ENCODE peak calls at places on chromosomes 5 and 9, in eight cellular contexts. Q is A549, N is GM13976, W is cardiac fibroblast, P is AG04449, D is left ventricle myocardium inferior, X is pancreas, J is nephron progenitor cell. E is an unnamed sample.

GRCh38 chr5:167653645-167654106 is 637.8 kb upstream of the WWC1 start:
- DNase-seq in Q (peak; percentile 69), N (no peak), W (peak; percentile 69), P (no peak), D (no peak), X (no peak), J (no peak), E (no peak)

GRCh38 chr5:77947051-77947428 is 170.9 kb upstream of the TBCA start:
- DNase-seq in Q (no peak), N (no peak), W (no peak), P (no peak), D (no peak), X (no peak), J (no peak), E (no peak)

GRCh38 chr5:135944967-135945560 is 9.7 kb downstream of the LECT2 start:
- DNase-seq in Q (peak; percentile 89), N (peak; percentile 55), W (peak; percentile 94), P (peak; percentile 56), D (no peak), X (no peak), J (peak; percentile 50), E (peak; percentile 21)

GRCh38 chr9:121887553-121888437 is 205.3 kb downstream of the TTLL11 start:
- DNase-seq in Q (no peak), N (no peak), W (no peak), P (no peak), D (no peak), X (no peak), J (no peak), E (no peak)

GRCh38 chr5:107439832-107440231 is 230.9 kb downstream of the EFNA5 start:
- DNase-seq in Q (no peak), N (no peak), W (no peak), P (no peak), D (no peak), X (no peak), J (no peak), E (no peak)

GRCh38 chr5:102241809-102242421 is 54.2 kb downstream of the SLCO4C1 start:
- DNase-seq in Q (no peak), N (no peak), W (no peak), P (no peak), D (no peak), X (no peak), J (no peak), E (no peak)

GRCh38 chr5:7393921-7394799 is 1.8 kb upstream of the ADCY2 start:
- DNase-seq in Q (no peak), N (no peak), W (no peak), P (no peak), D (no peak), X (no peak), J (no peak), E (no peak)

GRCh38 chr9:35026671-35027070 is 37.1 kb downstream of the DNAJB5 start:
- DNase-seq in Q (no peak), N (no peak), W (no peak), P (no peak), D (no peak), X (no peak), J (no peak), E (no peak)

GRCh38 chr5:144390133-144390532 is 219.5 kb downstream of the KCTD16 start:
- DNase-seq in Q (peak; percentile 9), N (no peak), W (peak; percentile 18), P (no peak), D (no peak), X (no peak), J (no peak), E (no peak)

GRCh38 chr9:90466481-90466880 is 176.1 kb downstream of the DIRAS2 start:
- DNase-seq in Q (no peak), N (no peak), W (no peak), P (no peak), D (no peak), X (no peak), J (no peak), E (no peak)

GRCh38 chr9:126294331-126295081 is 32.1 kb upstream of the MVB12B start:
- DNase-seq in Q (no peak), N (no peak), W (no peak), P (no peak), D (no peak), X (no peak), J (peak; percentile 39), E (no peak)

GRCh38 chr5:121745407-121745806 is 106.3 kb upstream of the FTMT start:
- DNase-seq in Q (no peak), N (no peak), W (no peak), P (no peak), D (no peak), X (no peak), J (no peak), E (no peak)

GRCh38 chr9:91768507-91768906 is 181.5 kb downstream of the ROR2 start:
- DNase-seq in Q (no peak), N (no peak), W (no peak), P (no peak), D (no peak), X (no peak), J (no peak), E (no peak)

GRCh38 chr5:137712268-137712667 is 23.6 kb downstream of the KLHL3 start:
- DNase-seq in Q (no peak), N (no peak), W (no peak), P (no peak), D (no peak), X (no peak), J (no peak), E (no peak)

GRCh38 chr5:125812631-125813030 is 610.6 kb upstream of the GRAMD2B start:
- DNase-seq in Q (no peak), N (no peak), W (no peak), P (no peak), D (no peak), X (no peak), J (no peak), E (no peak)

GRCh38 chr5:156929366-156929948 is 33.6 kb downstream of the TIMD4 start:
- DNase-seq in Q (no peak), N (no peak), W (no peak), P (no peak), D (no peak), X (no peak), J (no peak), E (no peak)

GRCh38 chr9:130197888-130198287 is 25.7 kb downstream of the NCS1 start:
- DNase-seq in Q (no peak), N (no peak), W (no peak), P (no peak), D (no peak), X (no peak), J (no peak), E (no peak)

GRCh38 chr5:1521671-1522600 is 1.8 kb downstream of the LPCAT1 start:
- DNase-seq in Q (no peak), N (no peak), W (peak; percentile 75), P (peak; percentile 24), D (no peak), X (peak; percentile 46), J (peak; percentile 64), E (no peak)

DNA sequence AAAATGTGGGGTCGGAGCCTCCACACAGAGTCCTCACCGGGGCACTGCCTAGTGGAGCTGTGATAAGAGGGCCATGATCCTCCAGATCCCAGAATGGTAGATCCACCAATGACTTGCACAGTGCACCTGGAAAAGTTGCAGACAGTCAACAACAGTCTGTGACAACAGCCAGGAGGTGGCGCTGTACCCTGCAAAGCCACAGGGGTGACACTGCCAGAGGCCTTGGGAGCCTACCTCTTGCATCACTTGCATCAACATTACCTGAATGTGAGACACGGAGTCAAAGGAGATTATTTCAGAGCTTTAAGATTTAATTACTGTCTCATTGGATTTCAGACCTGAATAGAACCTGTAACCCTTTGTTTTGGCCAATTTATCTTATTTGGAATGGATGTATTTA is 614.1 kb upstream of the CDH9 start:
- DNase-seq in Q (peak; percentile 11), N (no peak), W (no peak), P (no peak), D (no peak), X (no peak), J (peak; percentile 11), E (no peak)
- TF ChIP-seq CTCF in Q (no peak), N (no peak), W (no peak), P (no peak), D (no peak), X (no peak), J (no peak), E (peak; percentile 24)

GRCh38 chr5:36734422-36734821 is 128.0 kb downstream of the SLC1A3 start:
- DNase-seq in Q (peak; percentile 52), N (no peak), W (peak; percentile 55), P (no peak), D (no peak), X (no peak), J (no peak), E (no peak)
- TF ChIP-seq CTCF in Q (peak; percentile 40), N (peak; percentile 27), W (no peak), P (peak; percentile 5), D (peak; percentile 34), X (no peak), J (no peak), E (no peak)

DNA sequence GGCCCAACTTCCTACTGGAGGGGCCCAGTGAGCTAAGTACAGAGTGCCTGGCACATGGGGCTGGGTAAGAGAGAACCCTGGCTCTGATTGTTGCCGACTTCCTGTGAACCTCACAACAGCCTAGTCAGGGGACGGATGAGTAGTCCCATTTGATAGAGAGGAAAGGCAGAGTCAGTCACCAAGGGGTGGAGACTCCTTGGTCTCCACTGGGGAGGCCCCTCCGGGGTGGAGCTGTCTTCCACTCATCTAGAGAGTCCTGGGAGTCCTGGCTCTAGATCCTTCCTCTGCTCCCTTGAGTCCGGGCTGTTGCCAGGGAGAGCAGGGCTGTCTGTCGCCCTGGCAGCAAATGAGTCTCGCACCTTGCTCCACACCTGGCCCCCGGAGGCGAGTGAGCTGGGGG is 8.0 kb downstream of the GRK6 start:
- DNase-seq in Q (no peak), N (no peak), W (peak; percentile 23), P (no peak), D (no peak), X (peak; percentile 50), J (no peak), E (no peak)
- TF ChIP-seq CTCF in Q (no peak), N (no peak), W (no peak), P (no peak), D (no peak), X (no peak), J (no peak), E (no peak)

GRCh38 chr9:75046725-75047345 is 18.7 kb upstream of the CARNMT1 start:
- DNase-seq in Q (no peak), N (no peak), W (no peak), P (no peak), D (no peak), X (no peak), J (no peak), E (no peak)
- TF ChIP-seq CTCF in Q (no peak), N (no peak), W (no peak), P (no peak), D (no peak), X (no peak), J (no peak), E (no peak)